ENCODE peak calls at places on chromosomes 11 and 22, in seven cellular contexts. U is IMR-90, I is brain microvascular endothelial cell, T is pancreas, N is fibroblast of lung, E is Calu3, L is ovary. G is an unnamed sample.

GRCh38 chr22:38741576-38741975 is 14.2 kb downstream of the SUN2 start:
- DNase-seq in U (no peak), I (no peak), T (no peak), N (no peak), E (no peak), L (no peak), G (no peak)

GRCh38 chr11:47259178-47259977 is 1.6 kb downstream of the NR1H3 start:
- DNase-seq in U (peak; percentile 30), I (no peak), T (no peak), N (no peak), E (peak; percentile 51), L (no peak), G (peak; percentile 77)

GRCh38 chr11:65471410-65471762 is 27.5 kb upstream of the MALAT1 start:
- DNase-seq in U (peak; percentile 79), I (peak; percentile 65), T (peak; percentile 78), N (peak; percentile 74), E (peak; percentile 76), L (peak; percentile 80), G (peak; percentile 57)

GRCh38 chr11:8267831-8268529 is 4.3 kb upstream of the LMO1 start:
- DNase-seq in U (no peak), I (no peak), T (no peak), N (peak; percentile 7), E (peak; percentile 26), L (peak; percentile 12), G (no peak)

GRCh38 chr11:83836883-83837654 is 550.9 kb upstream of the CCDC90B start:
- DNase-seq in U (peak; percentile 50), I (peak; percentile 60), T (peak; percentile 20), N (peak; percentile 37), E (peak; percentile 19), L (peak; percentile 21), G (peak; percentile 52)

GRCh38 chr11:96960926-96961325 is 571.1 kb downstream of the JRKL start:
- DNase-seq in U (no peak), I (no peak), T (no peak), N (no peak), E (no peak), L (no peak), G (no peak)

GRCh38 chr11:76782526-76783293 is 446 bp upstream of the TSKU start:
- DNase-seq in U (peak; percentile 98), I (peak; percentile 97), T (peak; percentile 82), N (peak; percentile 98), E (peak; percentile 91), L (peak; percentile 92), G (peak; percentile 74)

GRCh38 chr11:126359431-126360048 is 4.1 kb downstream of the ST3GAL4 start:
- DNase-seq in U (peak; percentile 37), I (no peak), T (no peak), N (peak; percentile 70), E (no peak), L (peak; percentile 94), G (no peak)

GRCh38 chr11:10495464-10495786 is 40.4 kb downstream of the AMPD3 start:
- DNase-seq in U (no peak), I (no peak), T (no peak), N (no peak), E (no peak), L (no peak), G (peak; percentile 12)

GRCh38 chr22:37763012-37763411 is 44.7 kb upstream of the GCAT start:
- DNase-seq in U (no peak), I (no peak), T (no peak), N (no peak), E (no peak), L (no peak), G (no peak)

GRCh38 chr11:130583866-130584265 is 135.4 kb downstream of the ADAMTS15 start:
- DNase-seq in U (no peak), I (no peak), T (no peak), N (no peak), E (no peak), L (no peak), G (no peak)

GRCh38 chr11:134742956-134743808 is 331.1 kb upstream of the B3GAT1 start:
- DNase-seq in U (no peak), I (peak; percentile 13), T (no peak), N (no peak), E (no peak), L (no peak), G (no peak)

DNA sequence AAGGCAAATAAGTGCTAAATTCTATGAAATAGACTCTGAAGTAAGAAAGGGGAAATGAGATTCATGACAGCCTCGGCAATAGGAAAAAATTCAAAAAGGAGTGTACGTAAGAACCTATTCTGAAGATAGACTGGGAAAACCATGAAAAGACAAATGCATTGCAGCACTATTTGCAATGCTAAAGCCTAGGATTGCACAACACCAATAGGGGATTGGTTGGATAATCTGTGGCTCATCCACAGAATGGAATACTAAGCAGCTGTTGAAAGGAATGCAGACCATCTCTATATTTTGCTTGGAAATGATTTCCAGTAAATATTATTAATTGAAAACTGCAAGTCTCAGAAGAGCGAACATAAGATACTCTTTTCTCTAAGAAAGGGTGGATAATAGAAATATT is 91.7 kb upstream of the CLMP start:
- DNase-seq in U (peak; percentile 16), I (no peak), T (no peak), N (no peak), E (no peak), L (no peak), G (no peak)
- TF ChIP-seq CTCF in U (no peak), I (no peak), T (no peak), N (no peak), E (no peak), L (no peak), G (no peak)

GRCh38 chr11:93651052-93651451 is 10.4 kb upstream of the CEP295 start:
- DNase-seq in U (no peak), I (no peak), T (no peak), N (no peak), E (no peak), L (no peak), G (no peak)

GRCh38 chr11:93653080-93653479 is 8.4 kb upstream of the CEP295 start:
- DNase-seq in U (no peak), I (no peak), T (no peak), N (no peak), E (no peak), L (no peak), G (no peak)

GRCh38 chr11:93652679-93653078 is 8.8 kb upstream of the CEP295 start:
- DNase-seq in U (no peak), I (no peak), T (no peak), N (no peak), E (no peak), L (no peak), G (no peak)

GRCh38 chr11:93653566-93653965 is 7.9 kb upstream of the CEP295 start:
- DNase-seq in U (no peak), I (no peak), T (no peak), N (no peak), E (no peak), L (no peak), G (no peak)

DNA sequence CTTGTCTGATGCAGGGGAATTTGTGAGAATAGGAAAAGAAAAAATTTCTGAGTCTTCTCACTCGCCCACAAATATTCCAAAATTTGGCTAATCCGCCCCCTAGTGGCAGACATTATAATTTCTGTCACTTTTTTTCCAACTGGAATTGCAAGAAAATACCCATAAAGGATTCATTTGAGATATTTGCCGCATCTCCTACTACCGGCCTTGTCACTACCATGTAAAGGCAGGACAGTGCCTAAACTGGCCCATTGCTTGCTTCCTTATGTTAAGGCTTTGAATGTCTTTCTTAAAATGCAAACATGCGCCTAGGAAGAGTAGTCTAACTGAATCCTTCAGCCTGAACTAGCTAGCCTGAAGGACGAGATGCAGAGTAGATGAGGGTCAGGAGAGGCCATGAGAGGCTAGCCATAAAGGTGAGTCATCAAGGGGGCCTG is 9.3 kb upstream of the CEP295 start:
- DNase-seq in U (peak; percentile 44), I (peak; percentile 50), T (no peak), N (peak; percentile 15), E (peak; percentile 52), L (no peak), G (no peak)
- TF ChIP-seq CTCF in U (peak; percentile 76), I (peak; percentile 62), T (peak; percentile 81), N (peak; percentile 71), E (peak; percentile 24), L (peak; percentile 57), G (peak; percentile 31)

DNA sequence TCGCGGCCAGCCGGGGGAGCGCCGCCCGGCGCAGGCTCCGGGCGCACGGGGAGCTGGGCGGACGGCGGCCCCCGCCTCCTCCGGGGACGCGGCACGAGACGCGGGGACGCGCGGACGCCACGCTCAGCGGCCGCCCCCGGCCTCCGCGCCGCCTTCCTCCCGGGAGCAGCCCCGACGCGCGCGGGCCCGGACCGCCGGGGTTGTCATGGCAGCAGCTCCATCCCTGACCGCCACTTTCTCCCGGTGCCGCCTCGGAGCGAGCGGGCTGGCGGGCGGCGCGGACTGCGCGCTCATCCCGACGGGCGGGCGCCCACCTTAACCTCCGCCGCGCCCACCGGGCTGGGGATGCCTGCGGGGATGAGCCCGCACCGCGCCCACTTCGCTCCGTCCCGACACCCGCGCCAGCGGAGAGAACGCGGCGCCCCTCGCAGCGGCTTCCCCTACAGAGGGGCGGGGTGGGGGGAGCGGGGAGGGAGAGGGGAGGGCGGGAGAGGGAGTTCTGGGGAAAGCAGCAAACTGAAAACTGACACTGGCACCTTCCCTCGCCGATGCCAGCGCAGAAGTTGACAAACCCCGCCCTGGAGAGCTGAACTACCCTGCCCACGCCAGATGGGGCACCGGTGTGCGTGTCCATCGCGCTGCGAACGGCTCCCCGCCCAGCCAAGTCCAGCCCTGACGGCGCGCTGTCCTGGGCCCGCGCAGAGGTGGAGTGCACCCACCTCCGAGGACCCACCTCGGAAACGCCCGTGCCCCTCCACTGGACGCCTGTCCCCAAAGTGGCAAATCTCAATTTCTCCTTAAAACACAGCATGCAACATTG is 588.4 kb downstream of the OPCML start:
- DNase-seq in U (no peak), I (no peak), T (no peak), N (peak; percentile 11), E (no peak), L (no peak), G (no peak)
- TF ChIP-seq CTCF in U (no peak), I (peak; percentile 29), T (no peak), N (no peak), E (no peak), L (no peak), G (no peak)

DNA sequence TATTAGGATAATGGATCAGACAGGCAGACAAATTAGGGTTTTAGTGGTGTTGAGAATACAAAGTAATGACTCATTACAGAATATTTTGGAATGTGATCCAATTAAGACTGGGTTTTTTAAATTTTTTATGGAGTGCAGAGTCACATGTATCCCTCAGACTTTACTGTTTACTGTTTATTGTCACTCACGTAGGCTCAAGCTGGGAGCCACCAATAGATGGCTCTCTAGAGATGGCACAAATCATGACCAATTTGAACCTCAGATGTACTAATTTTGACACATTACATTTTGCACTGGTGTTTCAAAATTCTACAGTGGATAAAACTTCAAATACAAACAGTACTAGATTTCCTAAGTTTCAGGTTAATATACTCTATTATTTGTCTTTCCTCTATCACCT is 53.6 kb upstream of the ANO3 start:
- DNase-seq in U (no peak), I (no peak), T (no peak), N (no peak), E (no peak), L (no peak), G (no peak)
- TF ChIP-seq CTCF in U (no peak), I (peak; percentile 19), T (no peak), N (no peak), E (no peak), L (no peak), G (no peak)